ENCODE peak calls at places on chromosome 4, in nine cellular contexts. T is endothelial cell of umbilical vein, C is transverse colon, P is lower leg skin, Q is breast epithelium, U is IMR-90, Z is body of pancreas, I is K562, S is NB4. N is an unnamed sample.

GRCh38 chr4:29966386-29966785 is 753.8 kb upstream of the PCDH7 start:
- DNase-seq in U (no peak), T (no peak), I (no peak), P (no peak), Q (no peak), S (no peak), C (no peak), Z (no peak), N (no peak)

GRCh38 chr4:534576-535151 is 35.7 kb downstream of the PIGG start:
- DNase-seq in I (no peak), P (no peak), S (no peak), C (no peak), T (no peak), Q (peak), U (no peak), Z (no peak), N (no peak)

GRCh38 chr4:8072235-8072968 is 86.2 kb downstream of the ABLIM2 start:
- DNase-seq in Q (no peak), T (no peak), P (no peak), S (no peak), Z (no peak), I (no peak), U (no peak), C (no peak), N (no peak)

GRCh38 chr4:120718979-120719566 is 203.5 kb downstream of the PRDM5 start:
- DNase-seq in Z (no peak), Q (no peak), S (peak), U (peak), T (peak), I (no peak), C (peak), P (no peak), N (no peak)

GRCh38 chr4:156677136-156677535 is 294.5 kb downstream of the PDGFC start:
- DNase-seq in Q (no peak), C (peak), P (no peak), S (peak), U (no peak), Z (peak), T (peak), I (no peak), N (no peak)

GRCh38 chr4:169254546-169254983 is 16.2 kb downstream of the SH3RF1 start:
- DNase-seq in S (no peak), Z (peak), P (no peak), C (no peak), I (no peak), Q (no peak), U (peak), T (peak), N (peak)

GRCh38 chr4:120591038-120591437 is 331.5 kb downstream of the PRDM5 start:
- DNase-seq in T (no peak), S (no peak), P (no peak), C (no peak), Q (no peak), I (no peak), U (no peak), Z (no peak), N (no peak)

GRCh38 chr4:176753049-176753448 is 39.7 kb downstream of the VEGFC start:
- DNase-seq in I (no peak), Q (no peak), P (no peak), S (no peak), Z (no peak), C (no peak), U (peak), T (peak), N (no peak)

GRCh38 chr4:8919651-8920288 is 48.1 kb upstream of the HMX1 start:
- DNase-seq in Q (peak), P (no peak), I (no peak), S (peak), U (no peak), Z (no peak), C (no peak), T (no peak), N (no peak)

GRCh38 chr4:85478576-85478975 is 3.6 kb downstream of the ARHGAP24 start:
- DNase-seq in I (no peak), P (no peak), U (no peak), C (no peak), T (no peak), Q (no peak), S (no peak), Z (no peak), N (no peak)

GRCh38 chr4:85474356-85474755 is 594 bp upstream of the ARHGAP24 start:
- DNase-seq in Q (no peak), Z (no peak), C (no peak), U (no peak), S (no peak), T (no peak), I (no peak), P (no peak), N (no peak)

GRCh38 chr4:85477538-85477937 is 2.6 kb downstream of the ARHGAP24 start:
- DNase-seq in S (no peak), Z (no peak), I (no peak), Q (no peak), P (no peak), C (no peak), U (no peak), T (no peak), N (no peak)

GRCh38 chr4:85475631-85476233 is 782 bp downstream of the ARHGAP24 start:
- DNase-seq in P (no peak), Z (peak), I (no peak), U (no peak), S (peak), Q (no peak), T (no peak), C (no peak), N (no peak)

GRCh38 chr4:85474818-85475630 is at the start of gene ARHGAP24:
- DNase-seq in T (peak), I (peak), Q (peak), U (peak), Z (peak), S (peak), C (peak), P (peak), N (peak)
- TF ChIP-seq POLR2A in T (no peak), I (no peak), Q (peak), U (no peak), Z (peak), S (no peak), C (peak), P (no peak), N (no peak)

DNA sequence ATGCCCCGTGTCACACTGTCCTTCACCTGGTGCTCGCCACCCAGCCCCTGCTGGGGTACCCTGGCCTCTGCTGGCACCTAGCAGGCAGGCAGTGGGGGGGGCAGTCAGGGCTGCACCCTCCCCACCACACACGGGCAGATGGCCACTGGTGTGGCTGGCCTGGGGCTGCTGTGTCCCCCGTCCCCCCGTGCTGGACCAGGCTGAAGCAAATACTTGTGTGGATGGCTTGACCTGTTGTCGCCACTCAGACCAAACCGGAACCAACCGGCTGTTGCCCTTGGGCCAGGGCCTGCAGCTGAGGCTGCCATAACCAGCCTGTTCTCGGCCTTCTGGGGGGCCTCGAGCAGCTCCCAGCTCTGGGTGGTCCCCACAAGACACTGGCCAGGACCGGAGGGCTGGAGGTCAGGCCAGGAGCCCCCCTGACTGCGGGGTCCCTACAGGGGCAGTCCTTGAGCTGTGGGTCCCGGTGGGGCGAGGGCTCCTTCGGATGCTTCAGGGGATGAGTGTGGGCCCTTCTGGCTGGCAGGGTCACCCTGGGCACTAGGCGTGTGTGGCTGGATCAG is 4.3 kb downstream of the FGFR3 start:
- DNase-seq in Q (no peak), C (no peak), T (no peak), S (no peak), I (no peak), Z (no peak), P (no peak), U (no peak), N (no peak)
- TF ChIP-seq CTCF in Q (no peak), C (no peak), T (no peak), S (no peak), I (no peak), Z (no peak), P (no peak), U (no peak), N (no peak)

DNA sequence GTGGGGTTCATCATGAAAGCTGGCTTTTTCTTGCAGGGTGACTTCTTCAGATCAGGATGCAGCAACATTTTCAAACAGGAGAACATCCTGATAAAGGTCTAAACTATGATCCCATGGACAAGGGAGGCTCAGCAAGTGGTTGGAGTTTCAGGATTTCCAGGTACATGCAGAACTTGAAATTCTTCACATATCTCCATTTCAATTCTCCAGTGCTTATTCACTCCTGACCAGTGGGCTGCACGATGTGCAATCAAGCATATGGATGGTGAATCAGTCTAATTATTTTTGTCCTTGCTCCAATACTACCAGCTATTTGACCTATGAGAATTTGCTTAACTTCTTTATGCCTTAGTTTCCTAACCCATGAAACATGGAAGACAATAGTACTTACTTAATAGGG is 92.6 kb downstream of the HPGD start:
- DNase-seq in U (no peak), P (no peak), C (no peak), I (no peak), T (no peak), S (no peak), Q (no peak), Z (no peak), N (no peak)
- TF ChIP-seq POLR2A in U (no peak), P (no peak), C (no peak), I (no peak), T (no peak), S (no peak), Q (no peak), Z (no peak), N (no peak)

GRCh38 chr4:41339812-41340809 is 83.4 kb downstream of the UCHL1 start:
- DNase-seq in U (peak), Q (no peak), Z (peak), S (no peak), C (no peak), T (peak), I (no peak), P (no peak), N (no peak)
- TF ChIP-seq CTCF in U (no peak), Q (no peak), Z (peak), S (no peak), C (no peak), T (peak), I (no peak), P (no peak), N (no peak)

N was measured in uterus.